ENCODE peak calls at places on chromosomes 11 and 22, in ten cellular contexts. One of them, this sample, is unnamed.

GRCh38 chr11:113521737-113522517 is 46.7 kb upstream of the DRD2 start:
- DNase-seq in thoracic aorta: no peak
- DNase-seq in cardiac muscle cell: no peak
- DNase-seq in dorsolateral prefrontal cortex: no peak
- DNase-seq in mesenchymal stem cell: no peak
- DNase-seq in RWPE2: no peak
- DNase-seq in transverse colon: no peak
- DNase-seq in OCI-LY7: no peak
- DNase-seq in naive thymus-derived CD4-positive, alpha-beta T cell: no peak
- DNase-seq in H1: no peak
- DNase-seq in this sample: no peak

GRCh38 chr11:128434411-128434810 is 152.9 kb downstream of the ETS1 start:
- DNase-seq in H1: no peak
- DNase-seq in mesenchymal stem cell: no peak
- DNase-seq in RWPE2: no peak
- DNase-seq in dorsolateral prefrontal cortex: no peak
- DNase-seq in thoracic aorta: no peak
- DNase-seq in cardiac muscle cell: no peak
- DNase-seq in naive thymus-derived CD4-positive, alpha-beta T cell: no peak
- DNase-seq in transverse colon: no peak
- DNase-seq in OCI-LY7: no peak
- DNase-seq in this sample: no peak

GRCh38 chr11:15101072-15101701 is 13.5 kb upstream of the INSC start:
- DNase-seq in naive thymus-derived CD4-positive, alpha-beta T cell: peak
- DNase-seq in OCI-LY7: peak
- DNase-seq in cardiac muscle cell: peak
- DNase-seq in RWPE2: no peak
- DNase-seq in dorsolateral prefrontal cortex: peak
- DNase-seq in transverse colon: peak
- DNase-seq in H1: peak
- DNase-seq in mesenchymal stem cell: peak
- DNase-seq in thoracic aorta: no peak
- DNase-seq in this sample: no peak

GRCh38 chr11:96092511-96092910 is 168.6 kb upstream of the MTMR2 start:
- DNase-seq in mesenchymal stem cell: no peak
- DNase-seq in RWPE2: no peak
- DNase-seq in cardiac muscle cell: no peak
- DNase-seq in transverse colon: no peak
- DNase-seq in thoracic aorta: no peak
- DNase-seq in naive thymus-derived CD4-positive, alpha-beta T cell: no peak
- DNase-seq in OCI-LY7: no peak
- DNase-seq in dorsolateral prefrontal cortex: no peak
- DNase-seq in H1: no peak
- DNase-seq in this sample: no peak

GRCh38 chr11:17403977-17404759 is 15.7 kb upstream of the KCNJ11 start:
- DNase-seq in H1: no peak
- DNase-seq in mesenchymal stem cell: no peak
- DNase-seq in cardiac muscle cell: no peak
- DNase-seq in transverse colon: no peak
- DNase-seq in RWPE2: no peak
- DNase-seq in thoracic aorta: no peak
- DNase-seq in OCI-LY7: peak
- DNase-seq in dorsolateral prefrontal cortex: no peak
- DNase-seq in naive thymus-derived CD4-positive, alpha-beta T cell: no peak
- DNase-seq in this sample: peak

GRCh38 chr11:109390752-109391151 is 31.2 kb upstream of the C11orf87 start:
- DNase-seq in cardiac muscle cell: no peak
- DNase-seq in thoracic aorta: no peak
- DNase-seq in H1: no peak
- DNase-seq in RWPE2: no peak
- DNase-seq in mesenchymal stem cell: no peak
- DNase-seq in transverse colon: no peak
- DNase-seq in naive thymus-derived CD4-positive, alpha-beta T cell: no peak
- DNase-seq in dorsolateral prefrontal cortex: no peak
- DNase-seq in OCI-LY7: no peak
- DNase-seq in this sample: no peak

GRCh38 chr11:115963170-115963569 is 459.0 kb upstream of the CADM1 start:
- DNase-seq in H1: no peak
- DNase-seq in transverse colon: no peak
- DNase-seq in naive thymus-derived CD4-positive, alpha-beta T cell: no peak
- DNase-seq in cardiac muscle cell: no peak
- DNase-seq in dorsolateral prefrontal cortex: no peak
- DNase-seq in RWPE2: no peak
- DNase-seq in thoracic aorta: no peak
- DNase-seq in mesenchymal stem cell: no peak
- DNase-seq in OCI-LY7: no peak
- DNase-seq in this sample: no peak

GRCh38 chr22:49567894-49568750 is 259.6 kb downstream of the BRD1 start:
- DNase-seq in mesenchymal stem cell: no peak
- DNase-seq in thoracic aorta: no peak
- DNase-seq in cardiac muscle cell: no peak
- DNase-seq in dorsolateral prefrontal cortex: no peak
- DNase-seq in H1: no peak
- DNase-seq in naive thymus-derived CD4-positive, alpha-beta T cell: no peak
- DNase-seq in RWPE2: no peak
- DNase-seq in transverse colon: peak
- DNase-seq in OCI-LY7: no peak
- DNase-seq in this sample: peak

GRCh38 chr11:109112748-109113378 is 309.1 kb upstream of the C11orf87 start:
- DNase-seq in OCI-LY7: no peak
- DNase-seq in RWPE2: no peak
- DNase-seq in transverse colon: no peak
- DNase-seq in naive thymus-derived CD4-positive, alpha-beta T cell: no peak
- DNase-seq in dorsolateral prefrontal cortex: no peak
- DNase-seq in H1: no peak
- DNase-seq in mesenchymal stem cell: no peak
- DNase-seq in cardiac muscle cell: peak
- DNase-seq in thoracic aorta: no peak
- DNase-seq in this sample: no peak

GRCh38 chr11:56151376-56151775 is 8.7 kb downstream of the OR8K5 start:
- DNase-seq in OCI-LY7: no peak
- DNase-seq in naive thymus-derived CD4-positive, alpha-beta T cell: no peak
- DNase-seq in dorsolateral prefrontal cortex: no peak
- DNase-seq in cardiac muscle cell: no peak
- DNase-seq in H1: no peak
- DNase-seq in RWPE2: no peak
- DNase-seq in mesenchymal stem cell: no peak
- DNase-seq in transverse colon: no peak
- DNase-seq in thoracic aorta: no peak
- DNase-seq in this sample: no peak

GRCh38 chr11:12746593-12747097 is 72.4 kb downstream of the TEAD1 start:
- DNase-seq in RWPE2: peak
- DNase-seq in OCI-LY7: no peak
- DNase-seq in H1: peak
- DNase-seq in dorsolateral prefrontal cortex: no peak
- DNase-seq in cardiac muscle cell: peak
- DNase-seq in thoracic aorta: no peak
- DNase-seq in naive thymus-derived CD4-positive, alpha-beta T cell: no peak
- DNase-seq in mesenchymal stem cell: peak
- DNase-seq in transverse colon: no peak
- DNase-seq in this sample: peak

GRCh38 chr11:10515418-10515817 is 25.6 kb downstream of the RNF141 start:
- DNase-seq in cardiac muscle cell: no peak
- DNase-seq in mesenchymal stem cell: no peak
- DNase-seq in OCI-LY7: no peak
- DNase-seq in thoracic aorta: no peak
- DNase-seq in dorsolateral prefrontal cortex: no peak
- DNase-seq in H1: no peak
- DNase-seq in naive thymus-derived CD4-positive, alpha-beta T cell: no peak
- DNase-seq in transverse colon: no peak
- DNase-seq in RWPE2: no peak
- DNase-seq in this sample: no peak

GRCh38 chr11:10514210-10514609 is 26.8 kb downstream of the RNF141 start:
- DNase-seq in dorsolateral prefrontal cortex: no peak
- DNase-seq in H1: no peak
- DNase-seq in RWPE2: no peak
- DNase-seq in mesenchymal stem cell: peak
- DNase-seq in thoracic aorta: no peak
- DNase-seq in OCI-LY7: peak
- DNase-seq in transverse colon: no peak
- DNase-seq in cardiac muscle cell: no peak
- DNase-seq in naive thymus-derived CD4-positive, alpha-beta T cell: peak
- DNase-seq in this sample: no peak

GRCh38 chr11:10518123-10518522 is 22.9 kb downstream of the RNF141 start:
- DNase-seq in cardiac muscle cell: no peak
- DNase-seq in OCI-LY7: no peak
- DNase-seq in naive thymus-derived CD4-positive, alpha-beta T cell: no peak
- DNase-seq in mesenchymal stem cell: no peak
- DNase-seq in transverse colon: no peak
- DNase-seq in H1: no peak
- DNase-seq in thoracic aorta: no peak
- DNase-seq in dorsolateral prefrontal cortex: no peak
- DNase-seq in RWPE2: no peak
- DNase-seq in this sample: no peak

GRCh38 chr11:10511046-10511711 is 29.8 kb downstream of the RNF141 start:
- DNase-seq in OCI-LY7: no peak
- DNase-seq in H1: peak
- DNase-seq in RWPE2: no peak
- DNase-seq in cardiac muscle cell: no peak
- DNase-seq in transverse colon: no peak
- DNase-seq in dorsolateral prefrontal cortex: no peak
- DNase-seq in mesenchymal stem cell: no peak
- DNase-seq in naive thymus-derived CD4-positive, alpha-beta T cell: no peak
- DNase-seq in thoracic aorta: no peak
- DNase-seq in this sample: no peak

DNA sequence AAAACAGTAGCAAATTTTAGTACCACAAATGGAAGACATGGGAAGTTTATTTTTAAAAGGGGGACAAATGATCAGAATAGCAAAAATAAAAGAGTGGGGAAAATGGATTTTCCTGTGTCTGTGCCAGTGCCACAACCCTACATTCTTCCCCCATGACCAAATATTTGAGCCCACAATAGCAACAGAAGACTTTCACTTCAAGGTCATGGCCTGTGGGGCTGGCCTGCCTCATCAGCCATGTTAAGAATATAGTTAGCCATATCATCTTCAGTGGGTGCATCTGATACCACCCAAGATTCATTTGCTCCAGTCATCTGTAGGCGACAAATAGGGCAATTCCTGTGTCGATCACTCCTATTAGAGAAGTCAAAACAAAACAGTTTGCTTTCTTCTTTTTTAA is 26.3 kb downstream of the RNF141 start:
- DNase-seq in transverse colon: no peak
- DNase-seq in cardiac muscle cell: no peak
- DNase-seq in dorsolateral prefrontal cortex: no peak
- DNase-seq in naive thymus-derived CD4-positive, alpha-beta T cell: no peak
- DNase-seq in thoracic aorta: no peak
- DNase-seq in H1: no peak
- DNase-seq in mesenchymal stem cell: peak
- DNase-seq in OCI-LY7: no peak
- DNase-seq in RWPE2: no peak
- DNase-seq in this sample: no peak
- H3K27ac ChIP-seq in transverse colon: no peak
- H3K27ac ChIP-seq in cardiac muscle cell: no peak
- H3K27ac ChIP-seq in dorsolateral prefrontal cortex: peak
- H3K27ac ChIP-seq in naive thymus-derived CD4-positive, alpha-beta T cell: no peak
- H3K27ac ChIP-seq in thoracic aorta: peak
- H3K27ac ChIP-seq in H1: no peak
- H3K27ac ChIP-seq in mesenchymal stem cell: no peak
- H3K27ac ChIP-seq in OCI-LY7: no peak
- H3K27ac ChIP-seq in RWPE2: no peak
- H3K27ac ChIP-seq in this sample: no peak

GRCh38 chr11:61731211-61731955 is 21.1 kb upstream of the MYRF start:
- DNase-seq in transverse colon: no peak
- DNase-seq in H1: no peak
- DNase-seq in OCI-LY7: no peak
- DNase-seq in mesenchymal stem cell: no peak
- DNase-seq in naive thymus-derived CD4-positive, alpha-beta T cell: no peak
- DNase-seq in thoracic aorta: no peak
- DNase-seq in dorsolateral prefrontal cortex: no peak
- DNase-seq in RWPE2: no peak
- DNase-seq in cardiac muscle cell: no peak
- DNase-seq in this sample: no peak
- H3K27ac ChIP-seq in transverse colon: no peak
- H3K27ac ChIP-seq in H1: no peak
- H3K27ac ChIP-seq in OCI-LY7: no peak
- H3K27ac ChIP-seq in mesenchymal stem cell: no peak
- H3K27ac ChIP-seq in naive thymus-derived CD4-positive, alpha-beta T cell: no peak
- H3K27ac ChIP-seq in thoracic aorta: no peak
- H3K27ac ChIP-seq in dorsolateral prefrontal cortex: peak
- H3K27ac ChIP-seq in RWPE2: no peak
- H3K27ac ChIP-seq in cardiac muscle cell: no peak
- H3K27ac ChIP-seq in this sample: no peak

GRCh38 chr11:16271258-16271657 is 85.1 kb downstream of the SOX6 start:
- DNase-seq in naive thymus-derived CD4-positive, alpha-beta T cell: no peak
- DNase-seq in RWPE2: no peak
- DNase-seq in thoracic aorta: no peak
- DNase-seq in cardiac muscle cell: no peak
- DNase-seq in transverse colon: no peak
- DNase-seq in dorsolateral prefrontal cortex: no peak
- DNase-seq in OCI-LY7: no peak
- DNase-seq in mesenchymal stem cell: no peak
- DNase-seq in H1: no peak
- DNase-seq in this sample: no peak
- H3K27ac ChIP-seq in naive thymus-derived CD4-positive, alpha-beta T cell: no peak
- H3K27ac ChIP-seq in RWPE2: no peak
- H3K27ac ChIP-seq in thoracic aorta: no peak
- H3K27ac ChIP-seq in cardiac muscle cell: no peak
- H3K27ac ChIP-seq in transverse colon: no peak
- H3K27ac ChIP-seq in dorsolateral prefrontal cortex: no peak
- H3K27ac ChIP-seq in OCI-LY7: no peak
- H3K27ac ChIP-seq in mesenchymal stem cell: no peak
- H3K27ac ChIP-seq in H1: no peak
- H3K27ac ChIP-seq in this sample: no peak

GRCh38 chr11:44826922-44827643 is 100.3 kb downstream of the TSPAN18 start:
- DNase-seq in mesenchymal stem cell: no peak
- DNase-seq in H1: no peak
- DNase-seq in dorsolateral prefrontal cortex: no peak
- DNase-seq in RWPE2: no peak
- DNase-seq in transverse colon: no peak
- DNase-seq in naive thymus-derived CD4-positive, alpha-beta T cell: no peak
- DNase-seq in OCI-LY7: no peak
- DNase-seq in cardiac muscle cell: no peak
- DNase-seq in thoracic aorta: no peak
- DNase-seq in this sample: no peak

GRCh38 chr11:44823006-44823405 is 96.2 kb downstream of the TSPAN18 start:
- DNase-seq in mesenchymal stem cell: peak
- DNase-seq in H1: no peak
- DNase-seq in dorsolateral prefrontal cortex: no peak
- DNase-seq in naive thymus-derived CD4-positive, alpha-beta T cell: no peak
- DNase-seq in transverse colon: no peak
- DNase-seq in RWPE2: no peak
- DNase-seq in cardiac muscle cell: no peak
- DNase-seq in OCI-LY7: peak
- DNase-seq in thoracic aorta: no peak
- DNase-seq in this sample: no peak

GRCh38 chr11:44822369-44822768 is 95.6 kb downstream of the TSPAN18 start:
- DNase-seq in mesenchymal stem cell: no peak
- DNase-seq in thoracic aorta: no peak
- DNase-seq in transverse colon: no peak
- DNase-seq in naive thymus-derived CD4-positive, alpha-beta T cell: no peak
- DNase-seq in cardiac muscle cell: no peak
- DNase-seq in dorsolateral prefrontal cortex: no peak
- DNase-seq in OCI-LY7: no peak
- DNase-seq in RWPE2: no peak
- DNase-seq in H1: no peak
- DNase-seq in this sample: no peak

GRCh38 chr11:44823920-44824704 is 97.3 kb downstream of the TSPAN18 start:
- DNase-seq in mesenchymal stem cell: peak
- DNase-seq in transverse colon: no peak
- DNase-seq in cardiac muscle cell: peak
- DNase-seq in OCI-LY7: no peak
- DNase-seq in naive thymus-derived CD4-positive, alpha-beta T cell: no peak
- DNase-seq in RWPE2: no peak
- DNase-seq in thoracic aorta: no peak
- DNase-seq in H1: peak
- DNase-seq in dorsolateral prefrontal cortex: no peak
- DNase-seq in this sample: no peak

GRCh38 chr11:44825058-44825795 is 98.5 kb downstream of the TSPAN18 start:
- DNase-seq in mesenchymal stem cell: no peak
- DNase-seq in thoracic aorta: no peak
- DNase-seq in OCI-LY7: no peak
- DNase-seq in cardiac muscle cell: no peak
- DNase-seq in transverse colon: no peak
- DNase-seq in dorsolateral prefrontal cortex: no peak
- DNase-seq in H1: no peak
- DNase-seq in naive thymus-derived CD4-positive, alpha-beta T cell: no peak
- DNase-seq in RWPE2: no peak
- DNase-seq in this sample: no peak
- H3K27ac ChIP-seq in mesenchymal stem cell: no peak
- H3K27ac ChIP-seq in thoracic aorta: no peak
- H3K27ac ChIP-seq in OCI-LY7: no peak
- H3K27ac ChIP-seq in cardiac muscle cell: peak
- H3K27ac ChIP-seq in transverse colon: no peak
- H3K27ac ChIP-seq in dorsolateral prefrontal cortex: no peak
- H3K27ac ChIP-seq in H1: no peak
- H3K27ac ChIP-seq in naive thymus-derived CD4-positive, alpha-beta T cell: no peak
- H3K27ac ChIP-seq in RWPE2: no peak
- H3K27ac ChIP-seq in this sample: no peak